ENCODE peak calls at places on chromosomes 2 and 18, in five cellular contexts. J is AG04449; Y is tibial artery; O is stimulated activated CD8-positive, alpha-beta memory T cell treated with anti-CD3 and anti-CD28 coated beads, Interleukin-15, amount 100 ng/mL, for 4 hours; W is neural progenitor cell. V is an unnamed sample.

GRCh38 chr2:17303054-17303453 is 215.2 kb downstream of the RAD51AP2 start:
- DNase-seq in W (no peak), Y (no peak), J (peak), O (no peak), V (no peak)

GRCh38 chr2:201127128-201127521 is 11.2 kb downstream of the CFLAR start:
- DNase-seq in O (no peak), J (no peak), Y (no peak), W (no peak), V (no peak)

GRCh38 chr2:232204457-232204931 is 174.1 kb upstream of the ALPP start:
- DNase-seq in W (peak), O (no peak), Y (no peak), J (no peak), V (no peak)

GRCh38 chr18:35524236-35524635 is 26.5 kb upstream of the INO80C start:
- DNase-seq in O (no peak), J (no peak), Y (peak), W (no peak), V (no peak)

GRCh38 chr2:174465327-174465726 is 21.5 kb downstream of the GPR155 start:
- DNase-seq in W (peak), O (no peak), J (no peak), Y (no peak), V (no peak)

GRCh38 chr2:148615446-148615845 is 29.1 kb upstream of the EPC2 start:
- DNase-seq in O (no peak), W (no peak), Y (no peak), J (no peak), V (no peak)

GRCh38 chr2:176297067-176297466 is 27.8 kb downstream of the MTX2 start:
- DNase-seq in O (no peak), Y (no peak), J (no peak), W (no peak), V (no peak)

GRCh38 chr2:46471705-46472104 is 7.7 kb upstream of the TMEM247 start:
- DNase-seq in J (no peak), O (no peak), W (no peak), Y (no peak), V (no peak)

GRCh38 chr2:234496835-234497591 is at the start of gene ARL4C:
- DNase-seq in J (no peak), Y (peak), W (peak), O (no peak), V (no peak)

GRCh38 chr2:115314157-115314556 is 871.7 kb downstream of the DPP10 start:
- DNase-seq in Y (no peak), O (no peak), W (no peak), J (no peak), V (no peak)

GRCh38 chr18:58221060-58221725 is 177.2 kb downstream of the NEDD4L start:
- DNase-seq in Y (no peak), O (no peak), J (no peak), W (no peak), V (no peak)

GRCh38 chr2:217880490-217880889 is 122.3 kb downstream of the TNS1 start:
- DNase-seq in O (no peak), W (no peak), Y (no peak), J (no peak), V (no peak)

GRCh38 chr2:239751719-239752355 is 273.3 kb downstream of the NDUFA10 start:
- DNase-seq in Y (peak), O (no peak), W (no peak), J (no peak), V (no peak)

GRCh38 chr18:74506405-74507119 is 10.4 kb downstream of the CNDP2 start:
- DNase-seq in J (no peak), W (no peak), O (no peak), Y (no peak), V (no peak)

GRCh38 chr2:150357770-150358467 is 129.5 kb downstream of the RND3 start:
- DNase-seq in J (no peak), W (no peak), Y (no peak), O (no peak), V (no peak)

GRCh38 chr2:138744709-138745108 is 35.5 kb downstream of the NXPH2 start:
- DNase-seq in J (no peak), W (no peak), O (no peak), Y (no peak), V (no peak)

GRCh38 chr2:25043241-25043867 is 1.5 kb downstream of the EFR3B start:
- DNase-seq in O (peak), Y (no peak), J (peak), W (peak), V (no peak)

GRCh38 chr2:73018188-73018825 is 53.2 kb downstream of the SFXN5 start:
- DNase-seq in W (no peak), Y (no peak), J (no peak), O (no peak), V (no peak)

GRCh38 chr2:107717666-107718065 is 109.0 kb upstream of the RGPD4 start:
- DNase-seq in J (no peak), W (peak), O (no peak), Y (no peak), V (peak)

GRCh38 chr18:75097491-75098225 is 111.3 kb downstream of the PTGR3 start:
- DNase-seq in W (no peak), O (no peak), J (no peak), Y (no peak), V (no peak)

GRCh38 chr2:24984912-24985311 is 13.2 kb upstream of the DNAJC27 start:
- DNase-seq in J (no peak), O (no peak), W (peak), Y (peak), V (peak)

GRCh38 chr2:141957827-141958440 is 172.9 kb downstream of the LRP1B start:
- DNase-seq in O (no peak), J (no peak), W (no peak), Y (no peak), V (no peak)

GRCh38 chr2:65186872-65187851 is 40.5 kb upstream of the ACTR2 start:
- DNase-seq in Y (peak), W (peak), J (peak), O (peak), V (peak)

GRCh38 chr2:144249035-144249637 is 270.8 kb downstream of the ZEB2 start:
- DNase-seq in Y (no peak), J (no peak), O (no peak), W (no peak), V (no peak)

GRCh38 chr2:66853-67252 is 20.5 kb upstream of the FAM110C start:
- DNase-seq in Y (no peak), W (no peak), O (no peak), J (no peak), V (no peak)

GRCh38 chr2:11397046-11397445 is 52.6 kb upstream of the ROCK2 start:
- DNase-seq in Y (no peak), W (no peak), J (no peak), O (no peak), V (peak)

GRCh38 chr2:182280128-182280527 is 146.7 kb downstream of the PDE1A start:
- DNase-seq in W (no peak), Y (no peak), O (no peak), J (no peak), V (no peak)

GRCh38 chr18:2914185-2914584 is 67.4 kb downstream of the EMILIN2 start:
- DNase-seq in Y (no peak), O (no peak), J (no peak), W (no peak), V (no peak)

GRCh38 chr18:55517055-55517454 is 70.9 kb downstream of the TCF4 start:
- DNase-seq in Y (no peak), W (no peak), O (no peak), J (no peak), V (no peak)

GRCh38 chr2:23020659-23021058 is 364.3 kb upstream of the KLHL29 start:
- DNase-seq in W (no peak), J (no peak), Y (no peak), O (no peak), V (no peak)

GRCh38 chr18:13338318-13338717 is 119.8 kb downstream of the LDLRAD4 start:
- DNase-seq in Y (no peak), W (no peak), J (no peak), O (no peak), V (no peak)

GRCh38 chr2:28578768-28579167 is 82.9 kb downstream of the PLB1 start:
- DNase-seq in Y (no peak), J (no peak), W (no peak), O (no peak), V (no peak)